ENCODE peak calls at places on chromosomes 11 and 22, in seven cellular contexts. One of them, this sample, is unnamed. For H3K36me3, the result is how much of the 10 kb centered on the place peaks cover.

GRCh38 chr22:31278643-31279326 is 13.5 kb downstream of the PIK3IP1 start:
- DNase-seq in tibial nerve: no peak
- DNase-seq in HCT116: no peak
- DNase-seq in PC-9: no peak
- DNase-seq in left lung: no peak
- DNase-seq in lower lobe of right lung: no peak
- DNase-seq in ovary: peak
- DNase-seq in this sample: no peak

GRCh38 chr11:32893091-32893946 is 708 bp downstream of the QSER1 start:
- DNase-seq in HCT116: no peak
- DNase-seq in left lung: peak
- DNase-seq in ovary: peak
- DNase-seq in tibial nerve: peak
- DNase-seq in lower lobe of right lung: peak
- DNase-seq in PC-9: no peak
- DNase-seq in this sample: no peak

GRCh38 chr11:76257040-76257730 is 50.9 kb upstream of the WNT11 start:
- DNase-seq in HCT116: no peak
- DNase-seq in lower lobe of right lung: no peak
- DNase-seq in tibial nerve: no peak
- DNase-seq in PC-9: no peak
- DNase-seq in left lung: peak
- DNase-seq in ovary: no peak
- DNase-seq in this sample: no peak

GRCh38 chr11:107785401-107785800 is 73.2 kb downstream of the SLC35F2 start:
- DNase-seq in ovary: no peak
- DNase-seq in tibial nerve: no peak
- DNase-seq in left lung: no peak
- DNase-seq in PC-9: peak
- DNase-seq in HCT116: no peak
- DNase-seq in lower lobe of right lung: no peak
- DNase-seq in this sample: no peak

GRCh38 chr11:79244175-79244804 is 196.5 kb downstream of the TENM4 start:
- DNase-seq in HCT116: no peak
- DNase-seq in lower lobe of right lung: no peak
- DNase-seq in tibial nerve: peak
- DNase-seq in ovary: peak
- DNase-seq in PC-9: peak
- DNase-seq in left lung: no peak
- DNase-seq in this sample: no peak

GRCh38 chr11:561148-562003 is 606 bp downstream of the RASSF7 start:
- DNase-seq in HCT116: no peak
- DNase-seq in ovary: no peak
- DNase-seq in lower lobe of right lung: peak
- DNase-seq in tibial nerve: no peak
- DNase-seq in PC-9: no peak
- DNase-seq in left lung: peak
- DNase-seq in this sample: no peak

GRCh38 chr22:18998998-18999397 is 62.9 kb upstream of the PRODH start:
- DNase-seq in tibial nerve: no peak
- DNase-seq in PC-9: no peak
- DNase-seq in ovary: no peak
- DNase-seq in HCT116: no peak
- DNase-seq in left lung: no peak
- DNase-seq in lower lobe of right lung: no peak
- DNase-seq in this sample: no peak

GRCh38 chr22:49856766-49857618 is 3.3 kb downstream of the ZBED4 start:
- DNase-seq in lower lobe of right lung: no peak
- DNase-seq in tibial nerve: no peak
- DNase-seq in left lung: no peak
- DNase-seq in PC-9: no peak
- DNase-seq in HCT116: no peak
- DNase-seq in ovary: no peak
- DNase-seq in this sample: no peak

GRCh38 chr22:39270280-39270679 is 25.5 kb upstream of the PDGFB start:
- DNase-seq in HCT116: no peak
- DNase-seq in lower lobe of right lung: no peak
- DNase-seq in tibial nerve: no peak
- DNase-seq in left lung: peak
- DNase-seq in ovary: no peak
- DNase-seq in PC-9: no peak
- DNase-seq in this sample: no peak

GRCh38 chr11:130163346-130164220 is 4.0 kb downstream of the ST14 start:
- DNase-seq in left lung: peak
- DNase-seq in HCT116: no peak
- DNase-seq in lower lobe of right lung: peak
- DNase-seq in ovary: no peak
- DNase-seq in tibial nerve: no peak
- DNase-seq in PC-9: peak
- DNase-seq in this sample: no peak

GRCh38 chr11:75813622-75814039 is 1.4 kb upstream of the UVRAG start:
- DNase-seq in PC-9: peak
- DNase-seq in tibial nerve: no peak
- DNase-seq in HCT116: no peak
- DNase-seq in ovary: no peak
- DNase-seq in lower lobe of right lung: no peak
- DNase-seq in left lung: no peak
- DNase-seq in this sample: no peak

GRCh38 chr11:19735512-19735911 is 22.9 kb downstream of the NAV2 start:
- DNase-seq in tibial nerve: no peak
- DNase-seq in left lung: no peak
- DNase-seq in lower lobe of right lung: no peak
- DNase-seq in ovary: no peak
- DNase-seq in HCT116: no peak
- DNase-seq in PC-9: no peak
- DNase-seq in this sample: no peak

GRCh38 chr11:96306933-96307747 is 35.9 kb downstream of the MAML2 start:
- DNase-seq in PC-9: peak
- DNase-seq in ovary: peak
- DNase-seq in left lung: no peak
- DNase-seq in lower lobe of right lung: peak
- DNase-seq in HCT116: peak
- DNase-seq in tibial nerve: peak
- DNase-seq in this sample: peak

GRCh38 chr11:120112174-120112796 is 25.6 kb downstream of the TRIM29 start:
- DNase-seq in PC-9: no peak
- DNase-seq in lower lobe of right lung: no peak
- DNase-seq in ovary: no peak
- DNase-seq in left lung: peak
- DNase-seq in tibial nerve: no peak
- DNase-seq in HCT116: no peak
- DNase-seq in this sample: no peak

GRCh38 chr11:64742087-64742939 is 1.6 kb downstream of the RASGRP2 start:
- DNase-seq in HCT116: no peak
- DNase-seq in tibial nerve: no peak
- DNase-seq in left lung: peak
- DNase-seq in PC-9: no peak
- DNase-seq in ovary: no peak
- DNase-seq in lower lobe of right lung: no peak
- DNase-seq in this sample: no peak

DNA sequence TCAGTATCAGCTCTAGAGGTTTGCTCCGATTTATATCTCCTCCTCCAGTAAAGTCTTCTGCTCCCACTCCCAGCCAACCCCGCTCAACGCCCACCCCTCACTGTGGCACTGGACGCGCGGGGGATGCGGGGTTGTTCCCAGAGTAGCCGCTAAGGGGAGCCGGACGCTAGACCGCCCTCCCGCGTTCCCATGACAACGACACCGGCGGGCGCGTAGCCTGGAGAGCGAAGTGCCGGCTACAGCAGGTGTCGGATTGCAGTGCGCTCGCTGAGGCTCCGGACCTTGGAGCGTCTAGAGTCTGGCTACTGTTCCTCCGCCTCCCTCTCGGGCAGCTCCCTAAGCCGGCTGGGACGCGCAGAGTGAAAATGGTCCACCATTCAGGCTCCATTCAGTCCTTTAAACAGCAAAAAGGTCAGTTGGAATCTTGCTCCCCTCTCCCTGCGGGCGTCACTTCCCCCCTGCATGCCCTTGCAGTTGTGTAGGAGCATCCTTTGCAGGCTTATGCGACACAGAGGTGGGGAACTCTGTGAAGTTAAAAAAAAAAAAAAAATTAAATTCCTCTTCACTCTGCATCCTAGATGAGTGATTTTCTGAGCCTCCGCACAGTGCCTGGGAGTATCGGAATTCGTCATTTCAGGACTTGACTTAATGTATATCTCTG is at the start of gene ANO3:
- DNase-seq in left lung: peak
- DNase-seq in lower lobe of right lung: peak
- DNase-seq in ovary: no peak
- DNase-seq in HCT116: no peak
- DNase-seq in PC-9: peak
- DNase-seq in tibial nerve: peak
- DNase-seq in this sample: peak
- TF ChIP-seq CTCF in left lung: peak
- TF ChIP-seq CTCF in lower lobe of right lung: peak
- TF ChIP-seq CTCF in ovary: no peak
- TF ChIP-seq CTCF in HCT116: no peak
- TF ChIP-seq CTCF in PC-9: peak
- TF ChIP-seq CTCF in tibial nerve: peak
- TF ChIP-seq CTCF in this sample: peak

DNA sequence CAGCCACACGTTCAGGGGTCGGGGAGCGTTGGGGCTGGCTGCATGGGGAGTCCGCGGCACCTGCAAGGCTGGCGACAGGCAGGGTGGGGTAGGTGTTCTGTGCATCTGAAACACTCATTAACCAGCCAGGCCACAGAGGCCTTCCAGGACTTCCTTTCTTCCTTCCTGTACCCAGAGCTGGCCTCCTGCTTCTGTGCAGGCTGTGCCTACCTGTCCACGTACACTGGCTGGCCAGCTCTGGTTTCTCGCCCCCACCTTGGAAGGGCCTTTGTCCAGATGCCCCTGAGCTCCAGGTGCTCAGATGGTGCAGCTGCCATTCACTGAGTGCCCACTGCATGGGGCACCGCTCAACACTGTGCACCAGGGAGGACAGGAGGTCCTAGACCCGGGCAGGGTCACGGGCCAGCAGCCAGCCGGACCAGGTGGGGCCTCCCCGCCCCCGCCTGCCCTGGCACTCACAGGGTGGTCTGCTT is 15.9 kb downstream of the TTLL12 start:
- DNase-seq in left lung: peak
- DNase-seq in lower lobe of right lung: no peak
- DNase-seq in HCT116: no peak
- DNase-seq in ovary: no peak
- DNase-seq in tibial nerve: no peak
- DNase-seq in PC-9: no peak
- DNase-seq in this sample: peak
- H3K36me3 ChIP-seq in left lung: under half
- H3K36me3 ChIP-seq in lower lobe of right lung: half or more
- H3K36me3 ChIP-seq in HCT116: under half
- H3K36me3 ChIP-seq in ovary: under half
- H3K36me3 ChIP-seq in tibial nerve: half or more
- H3K36me3 ChIP-seq in PC-9: under half
- H3K36me3 ChIP-seq in this sample: half or more

GRCh38 chr11:42631223-42631843 is 680.5 kb upstream of the API5 start:
- DNase-seq in ovary: no peak
- DNase-seq in HCT116: no peak
- DNase-seq in PC-9: no peak
- DNase-seq in tibial nerve: no peak
- DNase-seq in lower lobe of right lung: no peak
- DNase-seq in left lung: no peak
- DNase-seq in this sample: no peak
- TF ChIP-seq CTCF in ovary: no peak
- TF ChIP-seq CTCF in HCT116: no peak
- TF ChIP-seq CTCF in PC-9: peak
- TF ChIP-seq CTCF in tibial nerve: no peak
- TF ChIP-seq CTCF in lower lobe of right lung: no peak
- TF ChIP-seq CTCF in left lung: peak
- TF ChIP-seq CTCF in this sample: peak

DNA sequence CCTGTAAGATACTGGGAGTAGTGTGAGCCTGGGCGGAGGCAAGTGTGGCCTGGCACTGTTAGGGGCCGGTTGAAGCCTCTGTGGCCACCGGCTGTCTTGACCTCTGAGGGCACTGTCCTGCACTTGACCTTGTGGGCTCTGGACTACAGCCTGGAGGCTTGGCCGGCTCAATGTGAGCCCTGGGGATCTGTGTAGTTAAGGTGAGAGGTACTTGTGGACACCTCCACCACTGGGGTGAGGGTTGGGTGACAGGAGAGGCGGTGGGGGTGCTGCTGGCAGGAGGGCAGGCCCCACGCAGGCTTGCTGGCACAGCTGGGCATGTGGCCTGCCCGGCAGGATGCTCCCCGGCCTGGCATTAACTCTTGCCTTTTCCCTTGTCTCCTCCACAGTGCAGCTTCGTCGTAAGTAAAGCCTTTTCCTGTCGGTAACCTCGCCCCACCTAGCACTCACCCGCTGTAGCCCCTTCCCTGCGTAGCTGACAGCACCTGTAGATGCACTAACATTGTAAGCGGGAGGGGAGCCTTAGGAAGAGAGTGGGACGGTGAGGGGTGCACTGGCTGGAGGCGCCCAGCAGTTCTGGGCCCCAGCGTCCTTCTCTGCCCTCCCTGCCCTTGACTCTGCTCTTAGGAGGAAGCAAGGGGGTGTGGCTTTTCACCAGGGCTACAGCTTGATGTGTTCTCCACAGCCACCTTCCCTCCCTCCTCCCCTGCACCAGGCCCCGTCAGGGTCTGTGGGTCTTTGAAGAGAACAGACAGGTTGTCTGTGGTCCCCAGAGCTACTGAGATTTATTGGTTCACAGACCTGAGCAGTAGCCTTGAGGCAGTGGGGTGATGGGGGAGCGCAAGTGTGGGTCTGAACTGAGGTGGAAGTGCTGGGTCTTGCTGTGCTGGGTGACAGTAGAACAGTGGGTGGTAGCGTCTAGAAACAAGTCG is 17.6 kb downstream of the INCENP start:
- DNase-seq in left lung: no peak
- DNase-seq in HCT116: no peak
- DNase-seq in lower lobe of right lung: no peak
- DNase-seq in tibial nerve: no peak
- DNase-seq in ovary: no peak
- DNase-seq in PC-9: no peak
- DNase-seq in this sample: no peak
- H3K36me3 ChIP-seq in left lung: under half
- H3K36me3 ChIP-seq in HCT116: half or more
- H3K36me3 ChIP-seq in lower lobe of right lung: half or more
- H3K36me3 ChIP-seq in tibial nerve: half or more
- H3K36me3 ChIP-seq in ovary: under half
- H3K36me3 ChIP-seq in PC-9: under half
- H3K36me3 ChIP-seq in this sample: half or more

GRCh38 chr11:104343578-104343977 is 179.6 kb upstream of the PDGFD start:
- DNase-seq in HCT116: peak
- DNase-seq in PC-9: no peak
- DNase-seq in tibial nerve: no peak
- DNase-seq in left lung: no peak
- DNase-seq in lower lobe of right lung: no peak
- DNase-seq in ovary: no peak
- DNase-seq in this sample: no peak
- TF ChIP-seq CTCF in HCT116: no peak
- TF ChIP-seq CTCF in PC-9: peak
- TF ChIP-seq CTCF in tibial nerve: no peak
- TF ChIP-seq CTCF in left lung: peak
- TF ChIP-seq CTCF in lower lobe of right lung: peak
- TF ChIP-seq CTCF in ovary: no peak
- TF ChIP-seq CTCF in this sample: peak